ENCODE peak calls at places on chromosome 20, in four cellular contexts. P, R, G and M are unnamed samples.

GRCh38 chr20:61903575-61904340 is 161.9 kb downstream of the TAF4 start:
- DNase-seq in P (no peak), R (no peak), G (peak; percentile 34), M (no peak)

GRCh38 chr20:61400499-61400898 is 148.4 kb downstream of the CDH4 start:
- DNase-seq in R (no peak), G (no peak), P (no peak), M (no peak)

GRCh38 chr20:1702855-1703254 is 45.3 kb upstream of the SIRPG start:
- DNase-seq in G (no peak), P (no peak), R (no peak), M (no peak)

GRCh38 chr20:58408603-58409246 is 19.7 kb downstream of the VAPB start:
- DNase-seq in G (no peak), P (no peak), R (no peak), M (no peak)

GRCh38 chr20:17936791-17937687 is 31.6 kb downstream of the SNX5 start:
- DNase-seq in R (no peak), G (peak; percentile 67), P (no peak), M (no peak)

GRCh38 chr20:45629496-45630100 is at the start of gene WFDC10A:
- DNase-seq in P (peak; percentile 44), R (no peak), G (no peak), M (peak; percentile 21)

GRCh38 chr20:45347936-45348809 is at the start of gene SDC4:
- DNase-seq in R (peak; percentile 50), P (no peak), G (peak; percentile 88), M (no peak)

GRCh38 chr20:38149880-38150594 is 15.0 kb downstream of the TGM2 start:
- DNase-seq in G (no peak), P (no peak), R (no peak), M (no peak)

GRCh38 chr20:47018381-47018780 is 123.7 kb downstream of the EYA2 start:
- DNase-seq in G (no peak), P (no peak), R (no peak), M (no peak)

GRCh38 chr20:46773680-46774079 is 64.2 kb downstream of the SLC2A10 start:
- DNase-seq in P (no peak), G (no peak), R (no peak), M (no peak)

GRCh38 chr20:62618622-62619529 is 23.4 kb upstream of the SLCO4A1 start:
- DNase-seq in G (peak; percentile 53), P (no peak), R (no peak), M (no peak)

GRCh38 chr20:58692579-58693225 is at the start of gene NPEPL1:
- DNase-seq in R (peak; percentile 61), P (peak; percentile 85), G (peak; percentile 83), M (peak; percentile 54)

GRCh38 chr20:25541676-25542075 is 43.7 kb downstream of the NINL start:
- DNase-seq in G (no peak), R (no peak), P (no peak), M (no peak)

GRCh38 chr20:26276811-26277210 is 580.2 kb upstream of the ZNF337 start:
- DNase-seq in R (no peak), P (no peak), G (no peak), M (no peak)

GRCh38 chr20:32439132-32439829 is 81.2 kb downstream of the ASXL1 start:
- DNase-seq in R (no peak), G (no peak), P (no peak), M (no peak)

GRCh38 chr20:32072168-32072721 is 20.2 kb downstream of the HCK start:
- DNase-seq in G (no peak), R (no peak), P (no peak), M (no peak)

GRCh38 chr20:54207743-54208491 is at the start of gene PFDN4:
- DNase-seq in P (peak; percentile 92), R (peak; percentile 77), G (peak; percentile 90), M (peak; percentile 82)

GRCh38 chr20:10508468-10509251 is 73.6 kb downstream of the SLX4IP start:
- DNase-seq in G (peak; percentile 53), R (no peak), P (no peak), M (no peak)

GRCh38 chr20:63345328-63346100 is 15.6 kb downstream of the CHRNA4 start:
- DNase-seq in G (no peak), P (no peak), R (no peak), M (no peak)